ENCODE peak calls at places on chromosomes 5 and 9, in eight cellular contexts. One of them, this sample, is unnamed.
A peak's percentile ranks its signal among the peaks of the same experiment; 100 is the strongest.

GRCh38 chr9:91421987-91422765 is 1.5 kb downstream of the NFIL3 start:
- DNase-seq in naive thymus-derived CD4-positive, alpha-beta T cell: no peak
- DNase-seq in HL-60: no peak
- DNase-seq in CD8-positive, alpha-beta memory T cell: no peak
- DNase-seq in HFF-Myc: no peak
- DNase-seq in effector memory CD4-positive, alpha-beta T cell: no peak
- DNase-seq in NB4: no peak
- DNase-seq in CD4-positive, alpha-beta memory T cell: no peak
- DNase-seq in this sample: no peak

GRCh38 chr9:14391620-14392019 is 77.7 kb upstream of the NFIB start:
- DNase-seq in naive thymus-derived CD4-positive, alpha-beta T cell: no peak
- DNase-seq in HL-60: no peak
- DNase-seq in CD8-positive, alpha-beta memory T cell: no peak
- DNase-seq in HFF-Myc: no peak
- DNase-seq in effector memory CD4-positive, alpha-beta T cell: no peak
- DNase-seq in NB4: no peak
- DNase-seq in CD4-positive, alpha-beta memory T cell: no peak
- DNase-seq in this sample: no peak

GRCh38 chr9:131117111-131117761 is 8.2 kb upstream of the NUP214 start:
- DNase-seq in naive thymus-derived CD4-positive, alpha-beta T cell: no peak
- DNase-seq in HL-60: no peak
- DNase-seq in CD8-positive, alpha-beta memory T cell: no peak
- DNase-seq in HFF-Myc: no peak
- DNase-seq in effector memory CD4-positive, alpha-beta T cell: no peak
- DNase-seq in NB4: no peak
- DNase-seq in CD4-positive, alpha-beta memory T cell: no peak
- DNase-seq in this sample: no peak

GRCh38 chr5:134092875-134093274 is 21.6 kb upstream of the TCF7 start:
- DNase-seq in naive thymus-derived CD4-positive, alpha-beta T cell: no peak
- DNase-seq in HL-60: no peak
- DNase-seq in CD8-positive, alpha-beta memory T cell: no peak
- DNase-seq in HFF-Myc: no peak
- DNase-seq in effector memory CD4-positive, alpha-beta T cell: no peak
- DNase-seq in NB4: no peak
- DNase-seq in CD4-positive, alpha-beta memory T cell: no peak
- DNase-seq in this sample: peak; percentile 66

GRCh38 chr5:53578854-53579253 is 18.4 kb downstream of the NDUFS4 start:
- DNase-seq in naive thymus-derived CD4-positive, alpha-beta T cell: no peak
- DNase-seq in HL-60: no peak
- DNase-seq in CD8-positive, alpha-beta memory T cell: no peak
- DNase-seq in HFF-Myc: no peak
- DNase-seq in effector memory CD4-positive, alpha-beta T cell: no peak
- DNase-seq in NB4: no peak
- DNase-seq in CD4-positive, alpha-beta memory T cell: no peak
- DNase-seq in this sample: no peak

GRCh38 chr9:121643473-121643872 is 8.0 kb upstream of the DAB2IP start:
- DNase-seq in naive thymus-derived CD4-positive, alpha-beta T cell: no peak
- DNase-seq in HL-60: no peak
- DNase-seq in CD8-positive, alpha-beta memory T cell: no peak
- DNase-seq in HFF-Myc: no peak
- DNase-seq in effector memory CD4-positive, alpha-beta T cell: no peak
- DNase-seq in NB4: no peak
- DNase-seq in CD4-positive, alpha-beta memory T cell: no peak
- DNase-seq in this sample: no peak

GRCh38 chr9:110626109-110626829 is 42.3 kb upstream of the MUSK start:
- DNase-seq in naive thymus-derived CD4-positive, alpha-beta T cell: no peak
- DNase-seq in HL-60: no peak
- DNase-seq in CD8-positive, alpha-beta memory T cell: no peak
- DNase-seq in HFF-Myc: no peak
- DNase-seq in effector memory CD4-positive, alpha-beta T cell: no peak
- DNase-seq in NB4: peak; percentile 42
- DNase-seq in CD4-positive, alpha-beta memory T cell: no peak
- DNase-seq in this sample: no peak

GRCh38 chr9:135216666-135217431 is 129.4 kb downstream of the OLFM1 start:
- DNase-seq in naive thymus-derived CD4-positive, alpha-beta T cell: no peak
- DNase-seq in HL-60: no peak
- DNase-seq in CD8-positive, alpha-beta memory T cell: no peak
- DNase-seq in HFF-Myc: no peak
- DNase-seq in effector memory CD4-positive, alpha-beta T cell: no peak
- DNase-seq in NB4: no peak
- DNase-seq in CD4-positive, alpha-beta memory T cell: no peak
- DNase-seq in this sample: no peak

GRCh38 chr9:120886490-120886967 is 9.5 kb upstream of the PHF19 start:
- DNase-seq in naive thymus-derived CD4-positive, alpha-beta T cell: no peak
- DNase-seq in HL-60: no peak
- DNase-seq in CD8-positive, alpha-beta memory T cell: no peak
- DNase-seq in HFF-Myc: no peak
- DNase-seq in effector memory CD4-positive, alpha-beta T cell: no peak
- DNase-seq in NB4: peak; percentile 51
- DNase-seq in CD4-positive, alpha-beta memory T cell: no peak
- DNase-seq in this sample: peak; percentile 69

GRCh38 chr9:36207546-36208012 is 16.9 kb downstream of the CLTA start:
- DNase-seq in naive thymus-derived CD4-positive, alpha-beta T cell: no peak
- DNase-seq in HL-60: no peak
- DNase-seq in CD8-positive, alpha-beta memory T cell: no peak
- DNase-seq in HFF-Myc: no peak
- DNase-seq in effector memory CD4-positive, alpha-beta T cell: no peak
- DNase-seq in NB4: peak; percentile 50
- DNase-seq in CD4-positive, alpha-beta memory T cell: no peak
- DNase-seq in this sample: no peak

GRCh38 chr9:129669141-129669718 is 3.8 kb downstream of the PRRX2 start:
- DNase-seq in naive thymus-derived CD4-positive, alpha-beta T cell: no peak
- DNase-seq in HL-60: no peak
- DNase-seq in CD8-positive, alpha-beta memory T cell: no peak
- DNase-seq in HFF-Myc: no peak
- DNase-seq in effector memory CD4-positive, alpha-beta T cell: no peak
- DNase-seq in NB4: peak; percentile 31
- DNase-seq in CD4-positive, alpha-beta memory T cell: no peak
- DNase-seq in this sample: no peak

GRCh38 chr9:75087279-75087823 is 604 bp downstream of the NMRK1 start:
- DNase-seq in naive thymus-derived CD4-positive, alpha-beta T cell: peak; percentile 59
- DNase-seq in HL-60: peak; percentile 60
- DNase-seq in CD8-positive, alpha-beta memory T cell: peak; percentile 60
- DNase-seq in HFF-Myc: no peak
- DNase-seq in effector memory CD4-positive, alpha-beta T cell: peak; percentile 53
- DNase-seq in NB4: peak; percentile 40
- DNase-seq in CD4-positive, alpha-beta memory T cell: peak; percentile 61
- DNase-seq in this sample: no peak

GRCh38 chr5:16673241-16673998 is 56.6 kb upstream of the RETREG1 start:
- DNase-seq in naive thymus-derived CD4-positive, alpha-beta T cell: peak; percentile 58
- DNase-seq in HL-60: no peak
- DNase-seq in CD8-positive, alpha-beta memory T cell: peak; percentile 26
- DNase-seq in HFF-Myc: no peak
- DNase-seq in effector memory CD4-positive, alpha-beta T cell: no peak
- DNase-seq in NB4: no peak
- DNase-seq in CD4-positive, alpha-beta memory T cell: peak; percentile 44
- DNase-seq in this sample: no peak

GRCh38 chr9:113577525-113578261 is 114.2 kb downstream of the RGS3 start:
- DNase-seq in naive thymus-derived CD4-positive, alpha-beta T cell: no peak
- DNase-seq in HL-60: no peak
- DNase-seq in CD8-positive, alpha-beta memory T cell: no peak
- DNase-seq in HFF-Myc: no peak
- DNase-seq in effector memory CD4-positive, alpha-beta T cell: no peak
- DNase-seq in NB4: peak; percentile 53
- DNase-seq in CD4-positive, alpha-beta memory T cell: no peak
- DNase-seq in this sample: no peak

GRCh38 chr9:136061405-136061804 is 33.7 kb downstream of the NACC2 start:
- DNase-seq in naive thymus-derived CD4-positive, alpha-beta T cell: no peak
- DNase-seq in HL-60: no peak
- DNase-seq in CD8-positive, alpha-beta memory T cell: no peak
- DNase-seq in HFF-Myc: no peak
- DNase-seq in effector memory CD4-positive, alpha-beta T cell: no peak
- DNase-seq in NB4: no peak
- DNase-seq in CD4-positive, alpha-beta memory T cell: no peak
- DNase-seq in this sample: no peak

GRCh38 chr5:125137535-125137934 is 391.1 kb upstream of the ZNF608 start:
- DNase-seq in naive thymus-derived CD4-positive, alpha-beta T cell: no peak
- DNase-seq in HL-60: no peak
- DNase-seq in CD8-positive, alpha-beta memory T cell: no peak
- DNase-seq in HFF-Myc: no peak
- DNase-seq in effector memory CD4-positive, alpha-beta T cell: no peak
- DNase-seq in NB4: no peak
- DNase-seq in CD4-positive, alpha-beta memory T cell: no peak
- DNase-seq in this sample: peak; percentile 73

GRCh38 chr9:112819635-112820496 is 69.3 kb downstream of the SNX30 start:
- DNase-seq in naive thymus-derived CD4-positive, alpha-beta T cell: no peak
- DNase-seq in HL-60: peak; percentile 26
- DNase-seq in CD8-positive, alpha-beta memory T cell: no peak
- DNase-seq in HFF-Myc: peak; percentile 46
- DNase-seq in effector memory CD4-positive, alpha-beta T cell: no peak
- DNase-seq in NB4: peak; percentile 54
- DNase-seq in CD4-positive, alpha-beta memory T cell: no peak
- DNase-seq in this sample: peak; percentile 48

GRCh38 chr5:88786217-88786560 is 96.8 kb downstream of the MEF2C start:
- DNase-seq in naive thymus-derived CD4-positive, alpha-beta T cell: no peak
- DNase-seq in HL-60: no peak
- DNase-seq in CD8-positive, alpha-beta memory T cell: no peak
- DNase-seq in HFF-Myc: no peak
- DNase-seq in effector memory CD4-positive, alpha-beta T cell: no peak
- DNase-seq in NB4: no peak
- DNase-seq in CD4-positive, alpha-beta memory T cell: no peak
- DNase-seq in this sample: peak; percentile 57

GRCh38 chr5:88785396-88786216 is 97.4 kb downstream of the MEF2C start:
- DNase-seq in naive thymus-derived CD4-positive, alpha-beta T cell: no peak
- DNase-seq in HL-60: no peak
- DNase-seq in CD8-positive, alpha-beta memory T cell: no peak
- DNase-seq in HFF-Myc: peak; percentile 65
- DNase-seq in effector memory CD4-positive, alpha-beta T cell: no peak
- DNase-seq in NB4: no peak
- DNase-seq in CD4-positive, alpha-beta memory T cell: no peak
- DNase-seq in this sample: peak; percentile 95

GRCh38 chr5:88787856-88788255 is 95.1 kb downstream of the MEF2C start:
- DNase-seq in naive thymus-derived CD4-positive, alpha-beta T cell: no peak
- DNase-seq in HL-60: no peak
- DNase-seq in CD8-positive, alpha-beta memory T cell: no peak
- DNase-seq in HFF-Myc: no peak
- DNase-seq in effector memory CD4-positive, alpha-beta T cell: no peak
- DNase-seq in NB4: no peak
- DNase-seq in CD4-positive, alpha-beta memory T cell: no peak
- DNase-seq in this sample: no peak

GRCh38 chr5:88792144-88792840 is 90.7 kb downstream of the MEF2C start:
- DNase-seq in naive thymus-derived CD4-positive, alpha-beta T cell: no peak
- DNase-seq in HL-60: no peak
- DNase-seq in CD8-positive, alpha-beta memory T cell: no peak
- DNase-seq in HFF-Myc: no peak
- DNase-seq in effector memory CD4-positive, alpha-beta T cell: no peak
- DNase-seq in NB4: no peak
- DNase-seq in CD4-positive, alpha-beta memory T cell: no peak
- DNase-seq in this sample: peak; percentile 67

GRCh38 chr5:88786789-88787188 is 96.2 kb downstream of the MEF2C start:
- DNase-seq in naive thymus-derived CD4-positive, alpha-beta T cell: no peak
- DNase-seq in HL-60: no peak
- DNase-seq in CD8-positive, alpha-beta memory T cell: no peak
- DNase-seq in HFF-Myc: no peak
- DNase-seq in effector memory CD4-positive, alpha-beta T cell: no peak
- DNase-seq in NB4: no peak
- DNase-seq in CD4-positive, alpha-beta memory T cell: no peak
- DNase-seq in this sample: no peak
- H3K4me3 ChIP-seq in naive thymus-derived CD4-positive, alpha-beta T cell: no peak overlapping the region
- H3K4me3 ChIP-seq in HL-60: no peak overlapping the region
- H3K4me3 ChIP-seq in CD8-positive, alpha-beta memory T cell: no peak overlapping the region
- H3K4me3 ChIP-seq in HFF-Myc: no peak overlapping the region
- H3K4me3 ChIP-seq in effector memory CD4-positive, alpha-beta T cell: no peak overlapping the region
- H3K4me3 ChIP-seq in NB4: no peak overlapping the region
- H3K4me3 ChIP-seq in CD4-positive, alpha-beta memory T cell: no peak overlapping the region
- H3K4me3 ChIP-seq in this sample: no peak overlapping the region

GRCh38 chr5:31194892-31195291 is 1.4 kb downstream of the CDH6 start:
- DNase-seq in naive thymus-derived CD4-positive, alpha-beta T cell: no peak
- DNase-seq in HL-60: no peak
- DNase-seq in CD8-positive, alpha-beta memory T cell: no peak
- DNase-seq in HFF-Myc: no peak
- DNase-seq in effector memory CD4-positive, alpha-beta T cell: no peak
- DNase-seq in NB4: no peak
- DNase-seq in CD4-positive, alpha-beta memory T cell: no peak
- DNase-seq in this sample: no peak
- H3K4me3 ChIP-seq in naive thymus-derived CD4-positive, alpha-beta T cell: no peak overlapping the region
- H3K4me3 ChIP-seq in HL-60: no peak overlapping the region
- H3K4me3 ChIP-seq in CD8-positive, alpha-beta memory T cell: no peak overlapping the region
- H3K4me3 ChIP-seq in HFF-Myc: peak overlapping the region; percentile 35
- H3K4me3 ChIP-seq in effector memory CD4-positive, alpha-beta T cell: no peak overlapping the region
- H3K4me3 ChIP-seq in NB4: no peak overlapping the region
- H3K4me3 ChIP-seq in CD4-positive, alpha-beta memory T cell: no peak overlapping the region
- H3K4me3 ChIP-seq in this sample: peak overlapping the region; percentile 86

DNA sequence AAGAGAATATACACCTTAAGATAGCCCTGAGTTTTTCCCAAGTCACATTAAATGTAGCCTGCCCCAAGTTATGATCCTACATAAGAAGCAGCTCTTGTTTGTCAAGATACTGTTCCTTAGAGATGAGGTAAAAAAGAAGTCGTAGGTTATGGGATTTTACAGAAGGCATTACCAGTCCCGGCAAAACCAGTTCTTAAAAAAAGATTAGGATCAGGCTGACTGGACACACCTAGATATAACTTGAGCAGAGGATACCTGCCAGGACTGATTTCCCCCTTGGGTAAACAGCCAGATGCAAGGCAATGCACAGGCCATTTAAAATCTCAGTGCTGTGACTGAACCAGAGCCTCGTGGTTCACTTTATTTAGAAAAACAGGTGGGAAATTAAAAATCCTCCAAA is 14.1 kb upstream of the SEMA5A start:
- DNase-seq in naive thymus-derived CD4-positive, alpha-beta T cell: no peak
- DNase-seq in HL-60: no peak
- DNase-seq in CD8-positive, alpha-beta memory T cell: no peak
- DNase-seq in HFF-Myc: no peak
- DNase-seq in effector memory CD4-positive, alpha-beta T cell: no peak
- DNase-seq in NB4: no peak
- DNase-seq in CD4-positive, alpha-beta memory T cell: no peak
- DNase-seq in this sample: no peak
- H3K4me3 ChIP-seq in naive thymus-derived CD4-positive, alpha-beta T cell: no peak overlapping the region
- H3K4me3 ChIP-seq in HL-60: no peak overlapping the region
- H3K4me3 ChIP-seq in CD8-positive, alpha-beta memory T cell: no peak overlapping the region
- H3K4me3 ChIP-seq in HFF-Myc: no peak overlapping the region
- H3K4me3 ChIP-seq in effector memory CD4-positive, alpha-beta T cell: no peak overlapping the region
- H3K4me3 ChIP-seq in NB4: no peak overlapping the region
- H3K4me3 ChIP-seq in CD4-positive, alpha-beta memory T cell: no peak overlapping the region
- H3K4me3 ChIP-seq in this sample: no peak overlapping the region

GRCh38 chr9:104991144-104991953 is 63.4 kb upstream of the ABCA1 start:
- DNase-seq in naive thymus-derived CD4-positive, alpha-beta T cell: peak; percentile 92
- DNase-seq in HL-60: peak; percentile 92
- DNase-seq in CD8-positive, alpha-beta memory T cell: peak; percentile 90
- DNase-seq in HFF-Myc: peak; percentile 57
- DNase-seq in effector memory CD4-positive, alpha-beta T cell: peak; percentile 81
- DNase-seq in NB4: peak; percentile 96
- DNase-seq in CD4-positive, alpha-beta memory T cell: peak; percentile 87
- DNase-seq in this sample: peak; percentile 44

GRCh38 chr9:104997536-104997935 is 69.6 kb upstream of the ABCA1 start:
- DNase-seq in naive thymus-derived CD4-positive, alpha-beta T cell: no peak
- DNase-seq in HL-60: no peak
- DNase-seq in CD8-positive, alpha-beta memory T cell: no peak
- DNase-seq in HFF-Myc: no peak
- DNase-seq in effector memory CD4-positive, alpha-beta T cell: no peak
- DNase-seq in NB4: no peak
- DNase-seq in CD4-positive, alpha-beta memory T cell: no peak
- DNase-seq in this sample: no peak

GRCh38 chr9:104992696-104993095 is 64.7 kb upstream of the ABCA1 start:
- DNase-seq in naive thymus-derived CD4-positive, alpha-beta T cell: no peak
- DNase-seq in HL-60: no peak
- DNase-seq in CD8-positive, alpha-beta memory T cell: peak; percentile 10
- DNase-seq in HFF-Myc: peak; percentile 35
- DNase-seq in effector memory CD4-positive, alpha-beta T cell: no peak
- DNase-seq in NB4: peak; percentile 28
- DNase-seq in CD4-positive, alpha-beta memory T cell: no peak
- DNase-seq in this sample: no peak

GRCh38 chr9:104988539-104988938 is 60.6 kb upstream of the ABCA1 start:
- DNase-seq in naive thymus-derived CD4-positive, alpha-beta T cell: no peak
- DNase-seq in HL-60: no peak
- DNase-seq in CD8-positive, alpha-beta memory T cell: no peak
- DNase-seq in HFF-Myc: no peak
- DNase-seq in effector memory CD4-positive, alpha-beta T cell: no peak
- DNase-seq in NB4: no peak
- DNase-seq in CD4-positive, alpha-beta memory T cell: no peak
- DNase-seq in this sample: no peak

GRCh38 chr9:104993291-104993963 is 65.5 kb upstream of the ABCA1 start:
- DNase-seq in naive thymus-derived CD4-positive, alpha-beta T cell: peak; percentile 47
- DNase-seq in HL-60: no peak
- DNase-seq in CD8-positive, alpha-beta memory T cell: peak; percentile 46
- DNase-seq in HFF-Myc: peak; percentile 14
- DNase-seq in effector memory CD4-positive, alpha-beta T cell: no peak
- DNase-seq in NB4: peak; percentile 79
- DNase-seq in CD4-positive, alpha-beta memory T cell: peak; percentile 18
- DNase-seq in this sample: no peak
- H3K4me3 ChIP-seq in naive thymus-derived CD4-positive, alpha-beta T cell: no peak overlapping the region
- H3K4me3 ChIP-seq in HL-60: no peak overlapping the region
- H3K4me3 ChIP-seq in CD8-positive, alpha-beta memory T cell: no peak overlapping the region
- H3K4me3 ChIP-seq in HFF-Myc: no peak overlapping the region
- H3K4me3 ChIP-seq in effector memory CD4-positive, alpha-beta T cell: no peak overlapping the region
- H3K4me3 ChIP-seq in NB4: peak overlapping the region; percentile 42
- H3K4me3 ChIP-seq in CD4-positive, alpha-beta memory T cell: no peak overlapping the region
- H3K4me3 ChIP-seq in this sample: no peak overlapping the region